ENCODE peak calls at places on chromosomes 11 and 22, in five cellular contexts. Y is MM.1S, D is neural progenitor cell, C is GM23248, V is PC-3. Z is an unnamed sample.

GRCh38 chr22:48713266-48714205 is 1114.1 kb downstream of the BRD1 start:
- DNase-seq in Y (no peak), D (no peak), C (no peak), V (no peak), Z (no peak)

GRCh38 chr11:19996591-19996990 is 163.7 kb downstream of the DBX1 start:
- DNase-seq in Y (no peak), D (no peak), C (no peak), V (no peak), Z (no peak)

GRCh38 chr11:115324569-115325432 is 179.4 kb downstream of the CADM1 start:
- DNase-seq in Y (peak; percentile 87), D (peak; percentile 81), C (peak; percentile 63), V (peak; percentile 54), Z (peak; percentile 89)

GRCh38 chr22:49847751-49848689 is 5.6 kb upstream of the ZBED4 start:
- DNase-seq in Y (no peak), D (peak; percentile 28), C (peak; percentile 36), V (no peak), Z (peak; percentile 58)

GRCh38 chr11:48107188-48107704 is 109.4 kb upstream of the OR4B1 start:
- DNase-seq in Y (peak; percentile 76), D (no peak), C (peak; percentile 81), V (peak; percentile 66), Z (no peak)

GRCh38 chr11:120173771-120174170 is 35.9 kb upstream of the TRIM29 start:
- DNase-seq in Y (no peak), D (no peak), C (no peak), V (no peak), Z (no peak)

GRCh38 chr22:49658902-49659280 is 168.8 kb downstream of the BRD1 start:
- DNase-seq in Y (no peak), D (no peak), C (no peak), V (no peak), Z (no peak)

GRCh38 chr11:59179121-59179520 is 7.2 kb downstream of the DTX4 start:
- DNase-seq in Y (no peak), D (no peak), C (no peak), V (no peak), Z (no peak)

GRCh38 chr11:30823119-30823518 is 237.0 kb upstream of the MPPED2 start:
- DNase-seq in Y (no peak), D (no peak), C (no peak), V (no peak), Z (no peak)

GRCh38 chr11:121419839-121420238 is 32.3 kb upstream of the SORL1 start:
- DNase-seq in Y (no peak), D (no peak), C (no peak), V (no peak), Z (no peak)

GRCh38 chr11:121422675-121423074 is 29.4 kb upstream of the SORL1 start:
- DNase-seq in Y (peak; percentile 6), D (no peak), C (no peak), V (no peak), Z (no peak)

GRCh38 chr11:121421149-121421906 is 30.8 kb upstream of the SORL1 start:
- DNase-seq in Y (no peak), D (no peak), C (peak; percentile 24), V (peak; percentile 71), Z (peak; percentile 45)

GRCh38 chr11:121418625-121419114 is 33.4 kb upstream of the SORL1 start:
- DNase-seq in Y (no peak), D (no peak), C (no peak), V (no peak), Z (no peak)

GRCh38 chr11:121420398-121420797 is 31.7 kb upstream of the SORL1 start:
- DNase-seq in Y (peak; percentile 69), D (no peak), C (no peak), V (no peak), Z (no peak)
- H3F3A ChIP-seq in Y (peaks cover 10% of the 10 kb centered on the region), D (no peaks in the 10 kb centered on the region), C (no peaks in the 10 kb centered on the region), V (no peaks in the 10 kb centered on the region), Z (no peaks in the 10 kb centered on the region)

GRCh38 chr22:46509416-46510089 is 27.9 kb downstream of the CELSR1 start:
- DNase-seq in Y (no peak), D (no peak), C (no peak), V (no peak), Z (no peak)
- H3K4me1 ChIP-seq in Y (no peaks in the 10 kb centered on the region), D (peaks cover 56% of the 10 kb centered on the region), C (peaks cover 3% of the 10 kb centered on the region), V (peaks cover 5% of the 10 kb centered on the region), Z (peaks cover 3% of the 10 kb centered on the region)

DNA sequence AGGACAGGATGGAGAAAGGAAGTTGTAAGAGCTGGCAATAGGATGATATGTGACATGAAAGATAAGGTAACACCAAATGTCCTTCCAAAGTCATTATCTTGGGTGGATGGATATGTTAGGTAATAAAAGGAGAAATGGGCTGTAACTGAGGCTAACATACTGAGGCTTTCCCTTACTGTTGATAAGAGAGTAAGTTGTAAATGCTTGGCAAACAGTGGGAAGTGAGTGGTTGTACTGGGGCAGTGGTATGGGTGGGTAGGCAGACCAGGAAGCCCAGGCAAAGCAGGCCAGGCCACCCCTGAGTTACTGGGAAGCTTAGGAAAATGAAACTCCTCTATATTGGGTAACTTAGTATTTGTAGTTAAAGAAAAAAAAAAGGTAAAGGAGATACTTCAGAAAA is 73.7 kb downstream of the ARHGAP42 start:
- DNase-seq in Y (no peak), D (no peak), C (no peak), V (no peak), Z (no peak)
- H3K4me2 ChIP-seq in Y (no peak overlapping the region), D (no peak overlapping the region), C (no peak overlapping the region), V (no peak overlapping the region), Z (no peak overlapping the region)

GRCh38 chr11:65418431-65418680 is 4.2 kb upstream of the NEAT1 start:
- DNase-seq in Y (peak; percentile 73), D (no peak), C (no peak), V (no peak), Z (no peak)

GRCh38 chr11:65417702-65418430 is 4.7 kb upstream of the NEAT1 start:
- DNase-seq in Y (no peak), D (no peak), C (peak; percentile 69), V (peak; percentile 9), Z (no peak)

GRCh38 chr11:65419773-65420481 is 2.7 kb upstream of the NEAT1 start:
- DNase-seq in Y (peak; percentile 95), D (peak; percentile 65), C (peak; percentile 96), V (peak; percentile 91), Z (peak; percentile 79)

GRCh38 chr11:65419460-65419772 is 3.2 kb upstream of the NEAT1 start:
- DNase-seq in Y (no peak), D (no peak), C (no peak), V (no peak), Z (no peak)

DNA sequence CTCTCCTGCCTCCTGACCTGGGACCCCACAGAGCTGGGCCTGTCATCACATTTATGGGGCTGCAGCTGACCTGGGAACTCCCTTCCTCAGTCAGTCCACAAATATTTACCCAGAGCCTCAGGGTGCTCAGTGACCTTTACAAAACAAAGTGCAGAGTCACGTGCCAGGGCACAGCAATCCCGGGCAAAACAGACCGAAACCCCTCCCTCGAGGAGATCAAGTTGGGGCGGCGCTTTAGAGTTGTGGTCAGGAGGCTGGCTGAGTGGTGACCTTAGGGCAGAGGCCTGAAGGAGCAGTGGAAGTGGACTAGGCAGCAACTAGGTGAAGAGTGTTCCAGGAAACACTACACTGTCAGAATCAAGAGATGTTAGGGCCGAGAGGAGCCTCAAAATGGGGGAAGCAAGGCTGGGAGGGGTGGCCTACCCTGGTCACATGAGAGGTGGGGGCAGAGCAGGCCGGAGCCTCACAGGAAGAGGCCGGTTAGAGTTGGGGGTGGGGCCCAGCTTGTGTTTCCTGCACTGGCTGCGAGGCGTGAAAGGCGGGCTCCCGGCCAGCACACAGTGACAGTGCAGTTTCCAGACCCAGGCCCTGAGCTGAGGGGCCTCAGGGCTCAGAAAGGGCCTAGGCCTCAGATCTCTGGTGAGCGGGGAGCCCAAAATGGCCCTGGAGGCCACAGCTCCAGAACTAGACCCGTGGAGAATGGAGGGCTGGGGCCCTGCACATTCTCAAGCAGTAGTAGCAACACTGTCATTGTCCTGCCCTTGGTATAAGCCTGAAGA is 3.7 kb upstream of the NEAT1 start:
- DNase-seq in Y (peak; percentile 98), D (peak; percentile 84), C (peak; percentile 97), V (peak; percentile 98), Z (peak; percentile 95)
- H3F3A ChIP-seq in Y (peaks cover 68% of the 10 kb centered on the region), D (peaks cover 42% of the 10 kb centered on the region), C (peaks cover 58% of the 10 kb centered on the region), V (peaks cover 15% of the 10 kb centered on the region), Z (peaks cover 38% of the 10 kb centered on the region)

DNA sequence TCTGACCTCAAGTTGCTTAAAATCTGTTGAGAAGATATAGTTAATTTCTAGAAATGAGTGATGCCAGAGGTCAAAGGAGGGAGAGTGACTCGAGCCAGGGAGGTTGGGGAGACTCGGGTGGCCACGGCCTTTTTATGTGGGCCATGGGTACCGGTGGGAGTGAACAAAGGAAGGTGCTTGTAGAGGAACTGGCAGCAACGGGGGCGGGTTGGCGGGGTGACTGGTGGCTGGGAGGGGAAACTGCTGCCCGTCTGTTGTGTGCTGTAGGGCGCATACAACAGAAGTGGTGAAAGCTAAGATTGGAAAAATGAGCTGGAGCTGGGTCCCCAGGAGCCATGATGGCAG is 5.4 kb downstream of the DAGLA start:
- DNase-seq in Y (no peak), D (no peak), C (no peak), V (no peak), Z (no peak)
- H3K4me1 ChIP-seq in Y (no peaks in the 10 kb centered on the region), D (peaks cover 2% of the 10 kb centered on the region), C (peaks cover 10% of the 10 kb centered on the region), V (peaks cover 25% of the 10 kb centered on the region), Z (peaks cover 5% of the 10 kb centered on the region)